ENCODE peak calls at places on chromosomes 3 and 15, in nine cellular contexts. F, G, B, L, Q, P, A, I and E are unnamed samples.

GRCh38 chr3:99953596-99953995 is 135.9 kb downstream of the CMSS1 start:
- DNase-seq in I (no peak), G (no peak), P (no peak), L (no peak), B (no peak), F (no peak), A (no peak), Q (no peak), E (no peak)

GRCh38 chr15:62455441-62455921 is 290.4 kb upstream of the C2CD4B start:
- DNase-seq in A (no peak), G (no peak), L (no peak), P (no peak), B (no peak), F (no peak), Q (no peak), I (no peak), E (no peak)

GRCh38 chr15:76192715-76193114 is 118.6 kb downstream of the ETFA start:
- DNase-seq in B (no peak), F (no peak), L (no peak), G (no peak), P (no peak), Q (no peak), I (no peak), A (no peak), E (no peak)

GRCh38 chr3:89246326-89246725 is 138.9 kb downstream of the EPHA3 start:
- DNase-seq in P (no peak), G (no peak), A (no peak), F (no peak), B (no peak), I (no peak), Q (no peak), L (no peak), E (no peak)

GRCh38 chr3:54188176-54188791 is 65.9 kb downstream of the CACNA2D3 start:
- DNase-seq in G (no peak), B (peak), Q (peak), A (no peak), F (no peak), P (no peak), I (peak), L (peak), E (no peak)

GRCh38 chr3:194112120-194113106 is 23.5 kb upstream of the HES1 start:
- DNase-seq in I (no peak), L (no peak), P (no peak), B (no peak), G (peak), F (no peak), A (no peak), Q (no peak), E (no peak)

GRCh38 chr15:42108808-42109207 is 14.4 kb upstream of the PLA2G4D start:
- DNase-seq in P (no peak), I (no peak), F (no peak), A (no peak), G (no peak), L (no peak), B (no peak), Q (no peak), E (no peak)

GRCh38 chr3:51966486-51966885 is 768 bp downstream of the PCBP4 start:
- DNase-seq in Q (no peak), P (no peak), F (no peak), L (no peak), B (no peak), I (no peak), A (no peak), G (no peak), E (no peak)

GRCh38 chr3:194689493-194689901 is 3.8 kb downstream of the FAM43A start:
- DNase-seq in Q (no peak), B (no peak), A (no peak), I (no peak), F (no peak), G (no peak), P (no peak), L (peak), E (no peak)

GRCh38 chr15:94478763-94479162 is 247.4 kb downstream of the MCTP2 start:
- DNase-seq in A (no peak), G (peak), B (no peak), I (no peak), Q (no peak), L (no peak), F (no peak), P (no peak), E (no peak)

GRCh38 chr3:142828703-142829304 is 60.1 kb downstream of the PCOLCE2 start:
- DNase-seq in P (peak), F (peak), G (peak), I (peak), B (peak), A (no peak), Q (peak), L (peak), E (peak)

GRCh38 chr15:47908950-47909670 is 191.8 kb downstream of the SEMA6D start:
- DNase-seq in Q (no peak), F (no peak), L (no peak), B (no peak), A (no peak), I (no peak), G (no peak), P (no peak), E (no peak)

GRCh38 chr15:51647128-51647562 is 24.6 kb upstream of the DMXL2 start:
- DNase-seq in F (no peak), L (no peak), B (no peak), G (peak), I (no peak), A (no peak), P (no peak), Q (no peak), E (no peak)

GRCh38 chr3:29100292-29100691 is 180.6 kb upstream of the RBMS3 start:
- DNase-seq in B (no peak), G (no peak), F (no peak), A (no peak), Q (no peak), L (no peak), I (no peak), P (no peak), E (no peak)

GRCh38 chr3:53114011-53114400 is 16.2 kb downstream of the RFT1 start:
- DNase-seq in I (peak), F (peak), P (peak), G (no peak), L (peak), A (no peak), Q (peak), B (peak), E (peak)

GRCh38 chr15:33013827-33014445 is 180.6 kb downstream of the FMN1 start:
- DNase-seq in A (no peak), P (no peak), I (no peak), G (no peak), Q (peak), L (no peak), B (peak), F (no peak), E (no peak)

GRCh38 chr3:128382221-128382807 is 84.4 kb downstream of the DNAJB8 start:
- DNase-seq in L (no peak), B (no peak), P (no peak), Q (no peak), I (no peak), G (no peak), F (no peak), A (no peak), E (no peak)

GRCh38 chr3:179512398-179512797 is 50.3 kb upstream of the ACTL6A start:
- DNase-seq in G (no peak), A (no peak), B (no peak), Q (no peak), L (no peak), I (no peak), P (no peak), F (no peak), E (no peak)

GRCh38 chr15:45847645-45848044 is 212.8 kb downstream of the SQOR start:
- DNase-seq in F (no peak), G (no peak), Q (no peak), L (no peak), I (no peak), A (no peak), P (no peak), B (no peak), E (no peak)

GRCh38 chr3:32897202-32897601 is 54.2 kb upstream of the CCR4 start:
- DNase-seq in A (no peak), P (no peak), F (no peak), Q (no peak), L (no peak), I (no peak), B (no peak), G (no peak), E (no peak)

GRCh38 chr3:31106912-31107311 is 212.5 kb upstream of the GADL1 start:
- DNase-seq in G (no peak), A (no peak), L (no peak), B (no peak), P (no peak), Q (no peak), I (no peak), F (no peak), E (no peak)

GRCh38 chr3:15964605-15965061 is 166.9 kb upstream of the ANKRD28 start:
- DNase-seq in G (no peak), Q (no peak), F (no peak), P (no peak), A (no peak), I (no peak), L (no peak), B (peak), E (no peak)

GRCh38 chr15:65612616-65612946 is 1.6 kb upstream of the INTS14 start:
- DNase-seq in P (no peak), B (no peak), F (no peak), A (no peak), Q (no peak), I (no peak), G (no peak), L (no peak), E (no peak)

GRCh38 chr3:71005797-71006321 is 577.7 kb downstream of the FOXP1 start:
- DNase-seq in G (no peak), I (no peak), P (no peak), L (no peak), B (no peak), Q (no peak), F (no peak), A (no peak), E (no peak)

GRCh38 chr3:129684270-129684669 is 77.8 kb upstream of the PLXND1 start:
- DNase-seq in B (no peak), I (no peak), G (no peak), F (no peak), Q (no peak), P (no peak), L (no peak), A (no peak), E (no peak)

GRCh38 chr3:172089250-172089649 is 49.9 kb downstream of the FNDC3B start:
- DNase-seq in L (peak), P (no peak), Q (no peak), G (no peak), B (no peak), I (no peak), F (no peak), A (no peak), E (no peak)

GRCh38 chr3:25064681-25065080 is 363.4 kb upstream of the RARB start:
- DNase-seq in Q (no peak), I (no peak), A (no peak), G (no peak), P (no peak), L (no peak), B (no peak), F (no peak), E (no peak)

GRCh38 chr3:100289339-100289738 is 28.5 kb downstream of the TBC1D23 start:
- DNase-seq in Q (no peak), I (no peak), B (no peak), A (no peak), P (no peak), L (no peak), G (no peak), F (no peak), E (no peak)

GRCh38 chr3:140035856-140036255 is 100.9 kb downstream of the CLSTN2 start:
- DNase-seq in F (no peak), L (no peak), I (no peak), P (no peak), B (no peak), Q (no peak), G (no peak), A (no peak), E (no peak)

GRCh38 chr15:39183177-39183881 is 397.6 kb upstream of the THBS1 start:
- DNase-seq in G (no peak), A (no peak), B (no peak), I (no peak), P (no peak), Q (no peak), F (no peak), L (no peak), E (no peak)